ENCODE peak calls at places on chromosomes 16 and 17, in eight cellular contexts. Z is HCEC 1CT, R is T-helper 1 cell, O is substantia nigra, D is glomerular endothelial cell, T is NCI-H2081, W is cardiac fibroblast, J is Ammon's horn. S is an unnamed sample.

GRCh38 chr17:352421-353212 is at the start of gene RPH3AL:
- DNase-seq in O (no peak), J (no peak), T (peak), Z (no peak), W (peak), D (no peak), R (no peak), S (peak)

GRCh38 chr16:57747996-57748395 is 12.4 kb downstream of the KATNB1 start:
- DNase-seq in R (no peak), Z (no peak), J (no peak), W (no peak), O (no peak), D (no peak), T (no peak), S (no peak)

GRCh38 chr17:3765981-3766380 is 35.0 kb downstream of the ITGAE start:
- DNase-seq in O (no peak), T (no peak), Z (no peak), D (no peak), J (no peak), W (no peak), R (no peak), S (no peak)

GRCh38 chr16:83722501-83723183 is 85.1 kb upstream of the HSBP1 start:
- DNase-seq in W (no peak), O (no peak), J (no peak), Z (no peak), R (no peak), T (no peak), D (no peak), S (no peak)

GRCh38 chr17:65638221-65638940 is 76.9 kb upstream of the AXIN2 start:
- DNase-seq in Z (peak), O (no peak), W (peak), T (peak), J (peak), D (no peak), R (no peak), S (peak)

GRCh38 chr16:81697886-81698635 is 81.0 kb upstream of the PLCG2 start:
- DNase-seq in D (peak), O (peak), W (no peak), T (no peak), Z (no peak), R (no peak), J (peak), S (no peak)

GRCh38 chr17:50495918-50496317 is 12.3 kb upstream of the MYCBPAP start:
- DNase-seq in T (no peak), R (no peak), Z (peak), O (no peak), J (no peak), W (peak), D (no peak), S (no peak)

GRCh38 chr17:41076788-41077187 is 7.2 kb upstream of the KRTAP4-7 start:
- DNase-seq in D (no peak), R (no peak), Z (no peak), J (no peak), W (no peak), O (no peak), T (no peak), S (no peak)

GRCh38 chr17:39450051-39450450 is 1.0 kb downstream of the MED1 start:
- DNase-seq in D (no peak), O (no peak), R (no peak), Z (no peak), J (no peak), T (no peak), W (no peak), S (no peak)

GRCh38 chr16:65510241-65510640 is 388.4 kb upstream of the CDH11 start:
- DNase-seq in O (no peak), R (no peak), W (no peak), Z (no peak), D (no peak), T (no peak), J (no peak), S (no peak)

GRCh38 chr17:15490634-15491261 is 23.3 kb upstream of the CDRT4 start:
- DNase-seq in Z (peak), T (no peak), O (peak), R (no peak), W (peak), D (peak), J (peak), S (no peak)

GRCh38 chr16:31453255-31454204 is 5.8 kb upstream of the ARMC5 start:
- DNase-seq in Z (peak), W (peak), T (no peak), R (no peak), J (no peak), O (no peak), D (no peak), S (no peak)

GRCh38 chr17:79826210-79826680 is 13.0 kb downstream of the CBX4 start:
- DNase-seq in R (no peak), Z (peak), O (no peak), W (peak), T (no peak), D (no peak), J (peak), S (no peak)

GRCh38 chr17:44977740-44978584 is 9.9 kb upstream of the C1QL1 start:
- DNase-seq in O (no peak), Z (no peak), T (no peak), D (no peak), J (no peak), R (no peak), W (no peak), S (no peak)

GRCh38 chr16:9330036-9330545 is 238.6 kb downstream of the HAPSTR1 start:
- DNase-seq in T (no peak), J (no peak), D (no peak), R (no peak), W (no peak), Z (no peak), O (no peak), S (no peak)

GRCh38 chr16:30076276-30076791 is 540 bp downstream of the PPP4C start:
- DNase-seq in R (no peak), Z (no peak), O (no peak), W (no peak), T (no peak), D (no peak), J (no peak), S (no peak)

GRCh38 chr17:57906910-57907309 is 48.3 kb downstream of the CUEDC1 start:
- DNase-seq in D (no peak), W (no peak), R (no peak), O (peak), Z (peak), J (peak), T (no peak), S (no peak)

GRCh38 chr17:13154403-13154802 is 136.6 kb upstream of the ELAC2 start:
- DNase-seq in T (no peak), W (no peak), D (no peak), R (no peak), O (no peak), Z (no peak), J (no peak), S (no peak)

GRCh38 chr16:84739349-84740124 is 39.7 kb downstream of the USP10 start:
- DNase-seq in W (peak), D (no peak), J (peak), T (no peak), Z (peak), O (no peak), R (no peak), S (no peak)

GRCh38 chr17:18253947-18254821 is 4.4 kb downstream of the FLII start:
- DNase-seq in D (no peak), J (no peak), R (no peak), Z (no peak), O (no peak), T (no peak), W (no peak), S (no peak)

GRCh38 chr17:81422776-81423697 is 27.8 kb downstream of the BAHCC1 start:
- DNase-seq in J (no peak), O (no peak), R (no peak), T (no peak), Z (peak), D (no peak), W (peak), S (no peak)

GRCh38 chr17:20120835-20121234 is 111.7 kb downstream of the SPECC1 start:
- DNase-seq in R (no peak), W (no peak), J (peak), Z (no peak), T (no peak), O (no peak), D (no peak), S (no peak)

S was measured in NCI-H345.